ENCODE peak calls at places on chromosome 6, in ten cellular contexts. One of them, this sample, is unnamed.

GRCh38 chr6:72624557-72625160 is 2.8 kb downstream of the KCNQ5 start:
- DNase-seq in ELF-1: no peak
- DNase-seq in kidney: no peak
- DNase-seq in Caco-2: no peak
- DNase-seq in NCI-H1436: no peak
- DNase-seq in Caki2: peak; percentile 16
- DNase-seq in AML-193: peak; percentile 87
- DNase-seq in HCEC 1CT: peak; percentile 69
- DNase-seq in stimulated activated effector memory CD8-positive, alpha-beta T cell treated with anti-CD3 and anti-CD28 coated beads, Interleukin-12 subunit alpha, Interleukin-12 subunit beta, amount 100 ng/mL, for 72 hours: no peak
- DNase-seq in stimulated activated CD4-positive, alpha-beta T cell treated with anti-CD3 and anti-CD28 coated beads, Interleukin-4, amount 100 ng/mL, for 4 hours: no peak
- DNase-seq in this sample: no peak

GRCh38 chr6:146931214-146931613 is 273.0 kb upstream of the STXBP5 start:
- DNase-seq in ELF-1: no peak
- DNase-seq in kidney: no peak
- DNase-seq in Caco-2: no peak
- DNase-seq in NCI-H1436: no peak
- DNase-seq in Caki2: no peak
- DNase-seq in AML-193: peak; percentile 63
- DNase-seq in HCEC 1CT: peak; percentile 18
- DNase-seq in stimulated activated effector memory CD8-positive, alpha-beta T cell treated with anti-CD3 and anti-CD28 coated beads, Interleukin-12 subunit alpha, Interleukin-12 subunit beta, amount 100 ng/mL, for 72 hours: no peak
- DNase-seq in stimulated activated CD4-positive, alpha-beta T cell treated with anti-CD3 and anti-CD28 coated beads, Interleukin-4, amount 100 ng/mL, for 4 hours: no peak
- DNase-seq in this sample: no peak

GRCh38 chr6:16752206-16752867 is 8.9 kb downstream of the ATXN1 start:
- DNase-seq in ELF-1: no peak
- DNase-seq in kidney: no peak
- DNase-seq in Caco-2: no peak
- DNase-seq in NCI-H1436: no peak
- DNase-seq in Caki2: peak; percentile 68
- DNase-seq in AML-193: peak; percentile 99
- DNase-seq in HCEC 1CT: peak; percentile 91
- DNase-seq in stimulated activated effector memory CD8-positive, alpha-beta T cell treated with anti-CD3 and anti-CD28 coated beads, Interleukin-12 subunit alpha, Interleukin-12 subunit beta, amount 100 ng/mL, for 72 hours: no peak
- DNase-seq in stimulated activated CD4-positive, alpha-beta T cell treated with anti-CD3 and anti-CD28 coated beads, Interleukin-4, amount 100 ng/mL, for 4 hours: no peak
- DNase-seq in this sample: no peak

GRCh38 chr6:89148016-89148750 is 2.3 kb downstream of the PM20D2 start:
- DNase-seq in ELF-1: peak; percentile 10
- DNase-seq in kidney: no peak
- DNase-seq in Caco-2: no peak
- DNase-seq in NCI-H1436: no peak
- DNase-seq in Caki2: no peak
- DNase-seq in AML-193: no peak
- DNase-seq in HCEC 1CT: peak; percentile 14
- DNase-seq in stimulated activated effector memory CD8-positive, alpha-beta T cell treated with anti-CD3 and anti-CD28 coated beads, Interleukin-12 subunit alpha, Interleukin-12 subunit beta, amount 100 ng/mL, for 72 hours: peak; percentile 23
- DNase-seq in stimulated activated CD4-positive, alpha-beta T cell treated with anti-CD3 and anti-CD28 coated beads, Interleukin-4, amount 100 ng/mL, for 4 hours: peak; percentile 49
- DNase-seq in this sample: no peak

GRCh38 chr6:155706341-155706740 is 250.7 kb upstream of the NOX3 start:
- DNase-seq in ELF-1: no peak
- DNase-seq in kidney: no peak
- DNase-seq in Caco-2: no peak
- DNase-seq in NCI-H1436: no peak
- DNase-seq in Caki2: no peak
- DNase-seq in AML-193: no peak
- DNase-seq in HCEC 1CT: no peak
- DNase-seq in stimulated activated effector memory CD8-positive, alpha-beta T cell treated with anti-CD3 and anti-CD28 coated beads, Interleukin-12 subunit alpha, Interleukin-12 subunit beta, amount 100 ng/mL, for 72 hours: no peak
- DNase-seq in stimulated activated CD4-positive, alpha-beta T cell treated with anti-CD3 and anti-CD28 coated beads, Interleukin-4, amount 100 ng/mL, for 4 hours: no peak
- DNase-seq in this sample: no peak

GRCh38 chr6:51554029-51554428 is 533.4 kb downstream of the PKHD1 start:
- DNase-seq in ELF-1: no peak
- DNase-seq in kidney: no peak
- DNase-seq in Caco-2: no peak
- DNase-seq in NCI-H1436: no peak
- DNase-seq in Caki2: no peak
- DNase-seq in AML-193: no peak
- DNase-seq in HCEC 1CT: no peak
- DNase-seq in stimulated activated effector memory CD8-positive, alpha-beta T cell treated with anti-CD3 and anti-CD28 coated beads, Interleukin-12 subunit alpha, Interleukin-12 subunit beta, amount 100 ng/mL, for 72 hours: no peak
- DNase-seq in stimulated activated CD4-positive, alpha-beta T cell treated with anti-CD3 and anti-CD28 coated beads, Interleukin-4, amount 100 ng/mL, for 4 hours: no peak
- DNase-seq in this sample: no peak

GRCh38 chr6:134932121-134932520 is 17.8 kb downstream of the ALDH8A1 start:
- DNase-seq in ELF-1: no peak
- DNase-seq in kidney: no peak
- DNase-seq in Caco-2: no peak
- DNase-seq in NCI-H1436: no peak
- DNase-seq in Caki2: no peak
- DNase-seq in AML-193: no peak
- DNase-seq in HCEC 1CT: no peak
- DNase-seq in stimulated activated effector memory CD8-positive, alpha-beta T cell treated with anti-CD3 and anti-CD28 coated beads, Interleukin-12 subunit alpha, Interleukin-12 subunit beta, amount 100 ng/mL, for 72 hours: no peak
- DNase-seq in stimulated activated CD4-positive, alpha-beta T cell treated with anti-CD3 and anti-CD28 coated beads, Interleukin-4, amount 100 ng/mL, for 4 hours: no peak
- DNase-seq in this sample: no peak

GRCh38 chr6:147770221-147770620 is 261.7 kb downstream of the SAMD5 start:
- DNase-seq in ELF-1: no peak
- DNase-seq in kidney: no peak
- DNase-seq in Caco-2: no peak
- DNase-seq in NCI-H1436: no peak
- DNase-seq in Caki2: no peak
- DNase-seq in AML-193: no peak
- DNase-seq in HCEC 1CT: no peak
- DNase-seq in stimulated activated effector memory CD8-positive, alpha-beta T cell treated with anti-CD3 and anti-CD28 coated beads, Interleukin-12 subunit alpha, Interleukin-12 subunit beta, amount 100 ng/mL, for 72 hours: no peak
- DNase-seq in stimulated activated CD4-positive, alpha-beta T cell treated with anti-CD3 and anti-CD28 coated beads, Interleukin-4, amount 100 ng/mL, for 4 hours: no peak
- DNase-seq in this sample: no peak

GRCh38 chr6:170243791-170244291 is 47.0 kb downstream of the DLL1 start:
- DNase-seq in ELF-1: no peak
- DNase-seq in kidney: peak; percentile 78
- DNase-seq in Caco-2: peak; percentile 12
- DNase-seq in NCI-H1436: peak; percentile 39
- DNase-seq in Caki2: no peak
- DNase-seq in AML-193: no peak
- DNase-seq in HCEC 1CT: no peak
- DNase-seq in stimulated activated effector memory CD8-positive, alpha-beta T cell treated with anti-CD3 and anti-CD28 coated beads, Interleukin-12 subunit alpha, Interleukin-12 subunit beta, amount 100 ng/mL, for 72 hours: no peak
- DNase-seq in stimulated activated CD4-positive, alpha-beta T cell treated with anti-CD3 and anti-CD28 coated beads, Interleukin-4, amount 100 ng/mL, for 4 hours: no peak
- DNase-seq in this sample: no peak

GRCh38 chr6:106072501-106073140 is 13.5 kb upstream of the PRDM1 start:
- DNase-seq in ELF-1: no peak
- DNase-seq in kidney: no peak
- DNase-seq in Caco-2: no peak
- DNase-seq in NCI-H1436: no peak
- DNase-seq in Caki2: no peak
- DNase-seq in AML-193: no peak
- DNase-seq in HCEC 1CT: no peak
- DNase-seq in stimulated activated effector memory CD8-positive, alpha-beta T cell treated with anti-CD3 and anti-CD28 coated beads, Interleukin-12 subunit alpha, Interleukin-12 subunit beta, amount 100 ng/mL, for 72 hours: no peak
- DNase-seq in stimulated activated CD4-positive, alpha-beta T cell treated with anti-CD3 and anti-CD28 coated beads, Interleukin-4, amount 100 ng/mL, for 4 hours: no peak
- DNase-seq in this sample: no peak

GRCh38 chr6:31058128-31058894 is 48.0 kb downstream of the MUC22 start:
- DNase-seq in ELF-1: no peak
- DNase-seq in kidney: no peak
- DNase-seq in Caco-2: no peak
- DNase-seq in NCI-H1436: no peak
- DNase-seq in Caki2: peak; percentile 91
- DNase-seq in AML-193: peak; percentile 15
- DNase-seq in HCEC 1CT: peak; percentile 98
- DNase-seq in stimulated activated effector memory CD8-positive, alpha-beta T cell treated with anti-CD3 and anti-CD28 coated beads, Interleukin-12 subunit alpha, Interleukin-12 subunit beta, amount 100 ng/mL, for 72 hours: no peak
- DNase-seq in stimulated activated CD4-positive, alpha-beta T cell treated with anti-CD3 and anti-CD28 coated beads, Interleukin-4, amount 100 ng/mL, for 4 hours: no peak
- DNase-seq in this sample: peak; percentile 85

GRCh38 chr6:154510144-154510905 is at the start of gene CNKSR3:
- DNase-seq in ELF-1: peak; percentile 96
- DNase-seq in kidney: peak; percentile 97
- DNase-seq in Caco-2: peak; percentile 95
- DNase-seq in NCI-H1436: peak; percentile 94
- DNase-seq in Caki2: peak; percentile 86
- DNase-seq in AML-193: peak; percentile 54
- DNase-seq in HCEC 1CT: peak; percentile 74
- DNase-seq in stimulated activated effector memory CD8-positive, alpha-beta T cell treated with anti-CD3 and anti-CD28 coated beads, Interleukin-12 subunit alpha, Interleukin-12 subunit beta, amount 100 ng/mL, for 72 hours: peak; percentile 51
- DNase-seq in stimulated activated CD4-positive, alpha-beta T cell treated with anti-CD3 and anti-CD28 coated beads, Interleukin-4, amount 100 ng/mL, for 4 hours: peak; percentile 6
- DNase-seq in this sample: no peak

GRCh38 chr6:118252474-118252873 is 295.6 kb upstream of the PLN start:
- DNase-seq in ELF-1: no peak
- DNase-seq in kidney: no peak
- DNase-seq in Caco-2: no peak
- DNase-seq in NCI-H1436: no peak
- DNase-seq in Caki2: no peak
- DNase-seq in AML-193: no peak
- DNase-seq in HCEC 1CT: no peak
- DNase-seq in stimulated activated effector memory CD8-positive, alpha-beta T cell treated with anti-CD3 and anti-CD28 coated beads, Interleukin-12 subunit alpha, Interleukin-12 subunit beta, amount 100 ng/mL, for 72 hours: no peak
- DNase-seq in stimulated activated CD4-positive, alpha-beta T cell treated with anti-CD3 and anti-CD28 coated beads, Interleukin-4, amount 100 ng/mL, for 4 hours: no peak
- DNase-seq in this sample: no peak

GRCh38 chr6:104940881-104941693 is 15.8 kb upstream of the LIN28B start:
- DNase-seq in ELF-1: peak; percentile 88
- DNase-seq in kidney: peak; percentile 74
- DNase-seq in Caco-2: no peak
- DNase-seq in NCI-H1436: no peak
- DNase-seq in Caki2: no peak
- DNase-seq in AML-193: no peak
- DNase-seq in HCEC 1CT: no peak
- DNase-seq in stimulated activated effector memory CD8-positive, alpha-beta T cell treated with anti-CD3 and anti-CD28 coated beads, Interleukin-12 subunit alpha, Interleukin-12 subunit beta, amount 100 ng/mL, for 72 hours: no peak
- DNase-seq in stimulated activated CD4-positive, alpha-beta T cell treated with anti-CD3 and anti-CD28 coated beads, Interleukin-4, amount 100 ng/mL, for 4 hours: peak; percentile 3
- DNase-seq in this sample: no peak

GRCh38 chr6:42428326-42429041 is 23.2 kb downstream of the TRERF1 start:
- DNase-seq in ELF-1: no peak
- DNase-seq in kidney: peak; percentile 86
- DNase-seq in Caco-2: no peak
- DNase-seq in NCI-H1436: no peak
- DNase-seq in Caki2: no peak
- DNase-seq in AML-193: no peak
- DNase-seq in HCEC 1CT: no peak
- DNase-seq in stimulated activated effector memory CD8-positive, alpha-beta T cell treated with anti-CD3 and anti-CD28 coated beads, Interleukin-12 subunit alpha, Interleukin-12 subunit beta, amount 100 ng/mL, for 72 hours: no peak
- DNase-seq in stimulated activated CD4-positive, alpha-beta T cell treated with anti-CD3 and anti-CD28 coated beads, Interleukin-4, amount 100 ng/mL, for 4 hours: peak; percentile 67
- DNase-seq in this sample: no peak

GRCh38 chr6:44855562-44856494 is 468.3 kb downstream of the CDC5L start:
- DNase-seq in ELF-1: no peak
- DNase-seq in kidney: no peak
- DNase-seq in Caco-2: no peak
- DNase-seq in NCI-H1436: peak; percentile 8
- DNase-seq in Caki2: no peak
- DNase-seq in AML-193: no peak
- DNase-seq in HCEC 1CT: peak; percentile 44
- DNase-seq in stimulated activated effector memory CD8-positive, alpha-beta T cell treated with anti-CD3 and anti-CD28 coated beads, Interleukin-12 subunit alpha, Interleukin-12 subunit beta, amount 100 ng/mL, for 72 hours: no peak
- DNase-seq in stimulated activated CD4-positive, alpha-beta T cell treated with anti-CD3 and anti-CD28 coated beads, Interleukin-4, amount 100 ng/mL, for 4 hours: no peak
- DNase-seq in this sample: no peak

GRCh38 chr6:6891949-6892461 is 215.8 kb upstream of the RREB1 start:
- DNase-seq in ELF-1: no peak
- DNase-seq in kidney: no peak
- DNase-seq in Caco-2: peak; percentile 58
- DNase-seq in NCI-H1436: peak; percentile 38
- DNase-seq in Caki2: no peak
- DNase-seq in AML-193: peak; percentile 27
- DNase-seq in HCEC 1CT: no peak
- DNase-seq in stimulated activated effector memory CD8-positive, alpha-beta T cell treated with anti-CD3 and anti-CD28 coated beads, Interleukin-12 subunit alpha, Interleukin-12 subunit beta, amount 100 ng/mL, for 72 hours: no peak
- DNase-seq in stimulated activated CD4-positive, alpha-beta T cell treated with anti-CD3 and anti-CD28 coated beads, Interleukin-4, amount 100 ng/mL, for 4 hours: no peak
- DNase-seq in this sample: no peak

GRCh38 chr6:104711371-104711770 is 148.3 kb downstream of the HACE1 start:
- DNase-seq in ELF-1: no peak
- DNase-seq in kidney: no peak
- DNase-seq in Caco-2: peak; percentile 59
- DNase-seq in NCI-H1436: peak; percentile 29
- DNase-seq in Caki2: peak; percentile 11
- DNase-seq in AML-193: peak; percentile 90
- DNase-seq in HCEC 1CT: peak; percentile 90
- DNase-seq in stimulated activated effector memory CD8-positive, alpha-beta T cell treated with anti-CD3 and anti-CD28 coated beads, Interleukin-12 subunit alpha, Interleukin-12 subunit beta, amount 100 ng/mL, for 72 hours: no peak
- DNase-seq in stimulated activated CD4-positive, alpha-beta T cell treated with anti-CD3 and anti-CD28 coated beads, Interleukin-4, amount 100 ng/mL, for 4 hours: no peak
- DNase-seq in this sample: peak; percentile 87

GRCh38 chr6:149140910-149141290 is 176.6 kb upstream of the TAB2 start:
- DNase-seq in ELF-1: no peak
- DNase-seq in kidney: no peak
- DNase-seq in Caco-2: no peak
- DNase-seq in NCI-H1436: no peak
- DNase-seq in Caki2: no peak
- DNase-seq in AML-193: no peak
- DNase-seq in HCEC 1CT: no peak
- DNase-seq in stimulated activated effector memory CD8-positive, alpha-beta T cell treated with anti-CD3 and anti-CD28 coated beads, Interleukin-12 subunit alpha, Interleukin-12 subunit beta, amount 100 ng/mL, for 72 hours: no peak
- DNase-seq in stimulated activated CD4-positive, alpha-beta T cell treated with anti-CD3 and anti-CD28 coated beads, Interleukin-4, amount 100 ng/mL, for 4 hours: no peak
- DNase-seq in this sample: no peak

GRCh38 chr6:74605942-74606341 is 599.9 kb downstream of the COL12A1 start:
- DNase-seq in ELF-1: no peak
- DNase-seq in kidney: no peak
- DNase-seq in Caco-2: no peak
- DNase-seq in NCI-H1436: no peak
- DNase-seq in Caki2: no peak
- DNase-seq in AML-193: no peak
- DNase-seq in HCEC 1CT: peak; percentile 50
- DNase-seq in stimulated activated effector memory CD8-positive, alpha-beta T cell treated with anti-CD3 and anti-CD28 coated beads, Interleukin-12 subunit alpha, Interleukin-12 subunit beta, amount 100 ng/mL, for 72 hours: no peak
- DNase-seq in stimulated activated CD4-positive, alpha-beta T cell treated with anti-CD3 and anti-CD28 coated beads, Interleukin-4, amount 100 ng/mL, for 4 hours: no peak
- DNase-seq in this sample: no peak

GRCh38 chr6:116881236-116881635 is 4.2 kb downstream of the RFX6 start:
- DNase-seq in ELF-1: no peak
- DNase-seq in kidney: no peak
- DNase-seq in Caco-2: no peak
- DNase-seq in NCI-H1436: no peak
- DNase-seq in Caki2: no peak
- DNase-seq in AML-193: peak; percentile 7
- DNase-seq in HCEC 1CT: no peak
- DNase-seq in stimulated activated effector memory CD8-positive, alpha-beta T cell treated with anti-CD3 and anti-CD28 coated beads, Interleukin-12 subunit alpha, Interleukin-12 subunit beta, amount 100 ng/mL, for 72 hours: no peak
- DNase-seq in stimulated activated CD4-positive, alpha-beta T cell treated with anti-CD3 and anti-CD28 coated beads, Interleukin-4, amount 100 ng/mL, for 4 hours: no peak
- DNase-seq in this sample: no peak

GRCh38 chr6:136344420-136344819 is 54.8 kb upstream of the BCLAF1 start:
- DNase-seq in ELF-1: no peak
- DNase-seq in kidney: no peak
- DNase-seq in Caco-2: no peak
- DNase-seq in NCI-H1436: no peak
- DNase-seq in Caki2: no peak
- DNase-seq in AML-193: no peak
- DNase-seq in HCEC 1CT: peak; percentile 74
- DNase-seq in stimulated activated effector memory CD8-positive, alpha-beta T cell treated with anti-CD3 and anti-CD28 coated beads, Interleukin-12 subunit alpha, Interleukin-12 subunit beta, amount 100 ng/mL, for 72 hours: no peak
- DNase-seq in stimulated activated CD4-positive, alpha-beta T cell treated with anti-CD3 and anti-CD28 coated beads, Interleukin-4, amount 100 ng/mL, for 4 hours: no peak
- DNase-seq in this sample: no peak

GRCh38 chr6:45590225-45590624 is 212.5 kb upstream of the SUPT3H start:
- DNase-seq in ELF-1: no peak
- DNase-seq in kidney: no peak
- DNase-seq in Caco-2: no peak
- DNase-seq in NCI-H1436: no peak
- DNase-seq in Caki2: peak; percentile 94
- DNase-seq in AML-193: no peak
- DNase-seq in HCEC 1CT: peak; percentile 98
- DNase-seq in stimulated activated effector memory CD8-positive, alpha-beta T cell treated with anti-CD3 and anti-CD28 coated beads, Interleukin-12 subunit alpha, Interleukin-12 subunit beta, amount 100 ng/mL, for 72 hours: peak; percentile 43
- DNase-seq in stimulated activated CD4-positive, alpha-beta T cell treated with anti-CD3 and anti-CD28 coated beads, Interleukin-4, amount 100 ng/mL, for 4 hours: no peak
- DNase-seq in this sample: peak; percentile 91

GRCh38 chr6:160054271-160054670 is 67.3 kb upstream of the SLC22A1 start:
- DNase-seq in ELF-1: no peak
- DNase-seq in kidney: no peak
- DNase-seq in Caco-2: no peak
- DNase-seq in NCI-H1436: no peak
- DNase-seq in Caki2: no peak
- DNase-seq in AML-193: no peak
- DNase-seq in HCEC 1CT: no peak
- DNase-seq in stimulated activated effector memory CD8-positive, alpha-beta T cell treated with anti-CD3 and anti-CD28 coated beads, Interleukin-12 subunit alpha, Interleukin-12 subunit beta, amount 100 ng/mL, for 72 hours: no peak
- DNase-seq in stimulated activated CD4-positive, alpha-beta T cell treated with anti-CD3 and anti-CD28 coated beads, Interleukin-4, amount 100 ng/mL, for 4 hours: no peak
- DNase-seq in this sample: no peak

GRCh38 chr6:36118550-36119107 is 11.7 kb upstream of the MAPK13 start:
- DNase-seq in ELF-1: no peak
- DNase-seq in kidney: no peak
- DNase-seq in Caco-2: no peak
- DNase-seq in NCI-H1436: no peak
- DNase-seq in Caki2: peak; percentile 75
- DNase-seq in AML-193: no peak
- DNase-seq in HCEC 1CT: no peak
- DNase-seq in stimulated activated effector memory CD8-positive, alpha-beta T cell treated with anti-CD3 and anti-CD28 coated beads, Interleukin-12 subunit alpha, Interleukin-12 subunit beta, amount 100 ng/mL, for 72 hours: peak; percentile 76
- DNase-seq in stimulated activated CD4-positive, alpha-beta T cell treated with anti-CD3 and anti-CD28 coated beads, Interleukin-4, amount 100 ng/mL, for 4 hours: peak; percentile 67
- DNase-seq in this sample: peak; percentile 56

GRCh38 chr6:20877008-20877937 is 343.0 kb downstream of the CDKAL1 start:
- DNase-seq in ELF-1: peak; percentile 75
- DNase-seq in kidney: peak; percentile 82
- DNase-seq in Caco-2: peak; percentile 89
- DNase-seq in NCI-H1436: no peak
- DNase-seq in Caki2: peak; percentile 97
- DNase-seq in AML-193: no peak
- DNase-seq in HCEC 1CT: peak; percentile 96
- DNase-seq in stimulated activated effector memory CD8-positive, alpha-beta T cell treated with anti-CD3 and anti-CD28 coated beads, Interleukin-12 subunit alpha, Interleukin-12 subunit beta, amount 100 ng/mL, for 72 hours: peak; percentile 68
- DNase-seq in stimulated activated CD4-positive, alpha-beta T cell treated with anti-CD3 and anti-CD28 coated beads, Interleukin-4, amount 100 ng/mL, for 4 hours: no peak
- DNase-seq in this sample: peak; percentile 99